ENCODE peak calls at places on chromosomes 5 and 9, in six cellular contexts. Y, S, V, W, Q and E are unnamed samples.

GRCh38 chr9:86943223-86943870 is 4.0 kb downstream of the GAS1 start:
- DNase-seq in Y (no peak), S (no peak), V (no peak), W (no peak), Q (peak), E (no peak)

GRCh38 chr5:105882956-105883481 is 1787.7 kb downstream of the EFNA5 start:
- DNase-seq in Y (no peak), S (peak), V (no peak), W (no peak), Q (no peak), E (no peak)

GRCh38 chr5:88676637-88677481 is 206.1 kb downstream of the MEF2C start:
- DNase-seq in Y (no peak), S (no peak), V (no peak), W (no peak), Q (no peak), E (no peak)

GRCh38 chr9:103999375-104000062 is 94.6 kb upstream of the SMC2 start:
- DNase-seq in Y (no peak), S (no peak), V (no peak), W (no peak), Q (no peak), E (no peak)

GRCh38 chr5:150700298-150700599 is 613 bp downstream of the RBM22 start:
- DNase-seq in Y (no peak), S (no peak), V (no peak), W (no peak), Q (no peak), E (no peak)

GRCh38 chr9:113151696-113152630 is 1.2 kb downstream of the SLC31A2 start:
- DNase-seq in Y (no peak), S (no peak), V (no peak), W (no peak), Q (no peak), E (no peak)

GRCh38 chr9:33719581-33720374 is 75.6 kb upstream of the PRSS3 start:
- DNase-seq in Y (no peak), S (no peak), V (no peak), W (peak), Q (peak), E (peak)

GRCh38 chr5:154476343-154477213 is 1.4 kb downstream of the HAND1 start:
- DNase-seq in Y (no peak), S (no peak), V (no peak), W (no peak), Q (no peak), E (peak)

GRCh38 chr5:133113331-133114061 is 61.7 kb downstream of the HSPA4 start:
- DNase-seq in Y (peak), S (peak), V (no peak), W (no peak), Q (no peak), E (no peak)

GRCh38 chr5:76874088-76874581 is 24.3 kb downstream of the S100Z start:
- DNase-seq in Y (no peak), S (no peak), V (no peak), W (no peak), Q (no peak), E (no peak)

GRCh38 chr9:93198117-93198838 is 14.3 kb downstream of the WNK2 start:
- DNase-seq in Y (no peak), S (peak), V (no peak), W (no peak), Q (no peak), E (no peak)

GRCh38 chr9:27732494-27732893 is 159.2 kb upstream of the C9orf72 start:
- DNase-seq in Y (no peak), S (no peak), V (no peak), W (no peak), Q (no peak), E (no peak)

GRCh38 chr5:134989291-134989830 is 21.7 kb downstream of the CATSPER3 start:
- DNase-seq in Y (peak), S (no peak), V (no peak), W (no peak), Q (no peak), E (no peak)

GRCh38 chr9:129550199-129550839 is 70.6 kb downstream of the C9orf50 start:
- DNase-seq in Y (peak), S (peak), V (no peak), W (no peak), Q (peak), E (no peak)

GRCh38 chr9:128898382-128898781 is 16.4 kb downstream of the LRRC8A start:
- DNase-seq in Y (no peak), S (no peak), V (no peak), W (no peak), Q (no peak), E (no peak)

GRCh38 chr9:130042406-130042930 is 521 bp downstream of the FNBP1 start:
- DNase-seq in Y (no peak), S (no peak), V (no peak), W (peak), Q (no peak), E (peak)

GRCh38 chr5:154103223-154103622 is 64.5 kb downstream of the MFAP3 start:
- DNase-seq in Y (no peak), S (no peak), V (no peak), W (no peak), Q (no peak), E (no peak)

GRCh38 chr5:105885266-105885665 is 1785.5 kb downstream of the EFNA5 start:
- DNase-seq in Y (peak), S (peak), V (no peak), W (no peak), Q (no peak), E (no peak)

GRCh38 chr5:135245521-135246499 is 153.2 kb downstream of the MACROH2A1 start:
- DNase-seq in Y (peak), S (no peak), V (no peak), W (no peak), Q (peak), E (peak)

GRCh38 chr5:83711982-83712601 is 8.6 kb downstream of the HAPLN1 start:
- DNase-seq in Y (peak), S (peak), V (no peak), W (peak), Q (peak), E (no peak)

GRCh38 chr5:3119435-3119834 is 368.0 kb upstream of the IRX2 start:
- DNase-seq in Y (no peak), S (no peak), V (no peak), W (no peak), Q (no peak), E (no peak)

GRCh38 chr5:61198606-61199005 is 36.3 kb upstream of the SMIM15 start:
- DNase-seq in Y (no peak), S (no peak), V (no peak), W (no peak), Q (no peak), E (no peak)

GRCh38 chr5:9151671-9152427 is 394.0 kb downstream of the SEMA5A start:
- DNase-seq in Y (peak), S (no peak), V (no peak), W (no peak), Q (peak), E (no peak)

GRCh38 chr5:66554211-66554610 is 42.0 kb upstream of the MAST4 start:
- DNase-seq in Y (no peak), S (peak), V (no peak), W (no peak), Q (no peak), E (no peak)

GRCh38 chr5:167849874-167850273 is 441.6 kb upstream of the WWC1 start:
- DNase-seq in Y (no peak), S (no peak), V (no peak), W (no peak), Q (no peak), E (no peak)

GRCh38 chr9:16501726-16502125 is 368.7 kb downstream of the BNC2 start:
- DNase-seq in Y (peak), S (no peak), V (no peak), W (no peak), Q (no peak), E (no peak)

GRCh38 chr5:102561894-102562760 is 63.3 kb upstream of the SLCO6A1 start:
- DNase-seq in Y (peak), S (peak), V (peak), W (peak), Q (peak), E (peak)

GRCh38 chr5:170126626-170127025 is 20.9 kb downstream of the FOXI1 start:
- DNase-seq in Y (no peak), S (no peak), V (no peak), W (no peak), Q (no peak), E (no peak)

GRCh38 chr9:131851414-131851813 is 111.5 kb upstream of the RAPGEF1 start:
- DNase-seq in Y (no peak), S (no peak), V (no peak), W (no peak), Q (no peak), E (no peak)

GRCh38 chr9:98117984-98118639 is 910 bp downstream of the TRIM14 start:
- DNase-seq in Y (peak), S (no peak), V (no peak), W (no peak), Q (peak), E (no peak)

GRCh38 chr9:136412912-136413420 is 2.5 kb downstream of the PMPCA start:
- DNase-seq in Y (no peak), S (no peak), V (no peak), W (no peak), Q (no peak), E (no peak)

GRCh38 chr5:108720416-108720815 is 27.3 kb upstream of the FER start:
- DNase-seq in Y (peak), S (no peak), V (no peak), W (no peak), Q (no peak), E (no peak)

GRCh38 chr5:5181650-5182324 is 41.7 kb downstream of the ADAMTS16 start:
- DNase-seq in Y (no peak), S (no peak), V (no peak), W (no peak), Q (no peak), E (no peak)

GRCh38 chr9:73441890-73442818 is 290.5 kb downstream of the ANXA1 start:
- DNase-seq in Y (no peak), S (no peak), V (peak), W (no peak), Q (peak), E (peak)

GRCh38 chr9:86454701-86455402 is 100.6 kb upstream of the TUT7 start:
- DNase-seq in Y (peak), S (peak), V (no peak), W (no peak), Q (no peak), E (no peak)

DNA sequence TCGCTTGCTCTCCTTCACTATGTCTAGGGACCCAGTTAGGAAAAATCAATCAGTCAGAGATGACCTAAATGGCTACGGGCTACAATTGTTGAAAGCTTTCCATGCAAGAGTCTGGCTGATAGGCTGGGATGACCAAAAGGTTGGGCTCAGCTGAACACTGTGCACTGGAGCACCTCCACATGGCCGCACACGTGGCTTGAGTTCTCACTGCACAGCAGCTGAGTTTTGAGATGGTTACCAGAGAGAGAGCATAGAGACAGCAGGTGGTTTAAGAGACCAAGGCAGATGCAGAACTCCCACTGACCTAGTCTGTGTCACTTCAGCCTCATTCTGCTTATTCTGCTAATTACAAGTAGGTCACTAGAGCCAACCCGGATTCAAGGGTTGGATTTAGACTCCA is 2354.8 kb upstream of the C9orf72 start:
- DNase-seq in Y (no peak), S (no peak), V (no peak), W (no peak), Q (no peak), E (no peak)
- H2AFZ ChIP-seq in Y (no peak), S (no peak), V (peak), W (no peak), Q (no peak), E (no peak)

GRCh38 chr5:120510994-120511686 is 47.0 kb downstream of the PRR16 start:
- DNase-seq in Y (no peak), S (no peak), V (no peak), W (no peak), Q (no peak), E (no peak)

GRCh38 chr5:120510098-120510634 is 46.1 kb downstream of the PRR16 start:
- DNase-seq in Y (no peak), S (no peak), V (no peak), W (no peak), Q (no peak), E (no peak)

GRCh38 chr5:120509056-120509455 is 45.0 kb downstream of the PRR16 start:
- DNase-seq in Y (peak), S (no peak), V (no peak), W (no peak), Q (no peak), E (no peak)

GRCh38 chr5:120507197-120507596 is 43.1 kb downstream of the PRR16 start:
- DNase-seq in Y (peak), S (no peak), V (no peak), W (no peak), Q (no peak), E (no peak)

DNA sequence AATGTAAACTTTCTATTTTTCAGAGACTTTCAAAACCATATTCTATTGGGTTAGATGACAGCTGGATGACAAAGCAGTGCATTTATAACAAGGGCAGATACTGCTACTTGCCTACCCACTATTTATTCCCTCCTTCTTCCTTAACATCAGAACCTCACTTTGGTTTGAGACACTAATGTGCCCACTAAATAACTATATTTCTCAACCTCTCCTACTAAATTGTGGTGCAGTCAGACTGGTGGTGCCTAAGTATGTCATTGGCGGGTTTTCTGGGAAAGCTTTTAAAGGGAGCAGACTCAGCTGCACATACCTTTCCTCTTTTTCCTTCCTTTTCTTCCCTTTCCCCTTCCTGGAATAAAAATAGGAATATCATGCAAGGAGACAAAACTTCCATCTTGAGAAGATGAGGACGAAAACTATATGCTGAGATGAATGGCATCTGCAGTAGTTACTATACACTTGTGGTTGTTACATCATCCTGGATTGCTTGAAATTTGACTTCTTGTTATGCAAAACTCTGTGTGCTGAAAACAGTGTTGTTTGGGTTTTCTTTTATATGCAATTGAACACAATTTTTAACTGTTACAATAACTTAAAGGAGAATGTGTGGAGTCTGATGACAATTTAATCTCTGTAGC is 43.8 kb downstream of the PRR16 start:
- DNase-seq in Y (peak), S (no peak), V (no peak), W (no peak), Q (peak), E (no peak)
- H2BK5ac ChIP-seq in Y (peak), S (no peak), V (peak), W (no peak), Q (no peak), E (no peak)

GRCh38 chr5:107422494-107422893 is 248.2 kb downstream of the EFNA5 start:
- DNase-seq in Y (no peak), S (no peak), V (no peak), W (no peak), Q (no peak), E (peak)

GRCh38 chr5:107418071-107418470 is 252.7 kb downstream of the EFNA5 start:
- DNase-seq in Y (no peak), S (no peak), V (no peak), W (no peak), Q (peak), E (no peak)

GRCh38 chr5:107415762-107416161 is 255.0 kb downstream of the EFNA5 start:
- DNase-seq in Y (no peak), S (no peak), V (no peak), W (no peak), Q (no peak), E (no peak)

GRCh38 chr5:107418902-107419301 is 251.8 kb downstream of the EFNA5 start:
- DNase-seq in Y (no peak), S (no peak), V (no peak), W (no peak), Q (no peak), E (no peak)

DNA sequence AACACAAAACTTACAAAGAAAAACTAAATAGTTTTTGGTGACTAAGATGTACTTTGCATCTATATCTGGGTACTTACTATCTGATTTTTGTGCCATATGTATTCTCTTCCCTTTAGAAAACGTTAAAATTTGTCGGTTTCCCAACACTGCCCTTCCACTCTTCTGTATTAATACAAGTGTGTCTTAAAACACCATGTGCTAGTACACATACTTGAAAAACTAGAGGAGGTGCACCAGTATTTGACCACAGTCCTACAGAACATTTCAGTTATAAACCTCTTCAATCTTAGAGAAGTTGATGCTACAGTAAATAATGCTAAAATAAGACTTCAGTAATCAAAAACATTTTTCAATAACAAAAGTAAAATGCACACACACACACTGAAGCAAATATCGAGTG is 251.2 kb downstream of the EFNA5 start:
- DNase-seq in Y (no peak), S (no peak), V (no peak), W (no peak), Q (no peak), E (no peak)
- H2AFZ ChIP-seq in Y (no peak), S (no peak), V (no peak), W (no peak), Q (no peak), E (no peak)

GRCh38 chr5:38375423-38375822 is 117.1 kb downstream of the EGFLAM start:
- DNase-seq in Y (no peak), S (no peak), V (no peak), W (no peak), Q (no peak), E (no peak)
- H2BK5ac ChIP-seq in Y (no peak), S (no peak), V (no peak), W (no peak), Q (no peak), E (no peak)

GRCh38 chr9:12717907-12718306 is 24.7 kb downstream of the TYRP1 start:
- DNase-seq in Y (no peak), S (no peak), V (no peak), W (no peak), Q (no peak), E (no peak)
- H2AFZ ChIP-seq in Y (no peak), S (no peak), V (no peak), W (no peak), Q (no peak), E (no peak)

DNA sequence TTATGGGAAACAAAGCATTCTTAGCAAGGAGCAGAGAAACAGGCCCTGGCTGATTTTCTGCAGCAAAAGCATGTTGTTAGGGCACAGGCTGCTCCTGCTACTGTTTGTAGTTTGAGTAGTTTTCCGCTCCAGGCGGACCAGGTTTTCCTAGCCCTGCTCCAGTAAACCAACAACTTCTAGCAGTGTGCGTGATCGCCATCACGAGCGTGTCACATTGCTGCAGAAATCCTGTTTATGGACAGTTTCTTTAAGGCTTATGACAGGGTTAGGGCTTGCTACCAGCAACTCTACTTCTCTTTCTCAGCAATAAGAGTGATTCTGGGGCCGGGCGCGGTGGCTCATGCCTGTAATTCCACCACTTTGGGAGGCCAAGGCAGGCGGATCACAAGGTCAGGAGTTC is 803.9 kb upstream of the CDH10 start:
- DNase-seq in Y (no peak), S (peak), V (no peak), W (no peak), Q (no peak), E (peak)
- H2BK5ac ChIP-seq in Y (no peak), S (peak), V (peak), W (no peak), Q (no peak), E (no peak)

GRCh38 chr5:14946813-14947640 is 75.4 kb upstream of the ANKH start:
- DNase-seq in Y (no peak), S (peak), V (no peak), W (no peak), Q (peak), E (no peak)
- H2AFZ ChIP-seq in Y (no peak), S (no peak), V (peak), W (peak), Q (no peak), E (no peak)